ENCODE peak calls at places on chromosomes 12 and 14, in four cellular contexts. W, A, X and E are unnamed samples.

GRCh38 chr12:107131832-107132616 is 38.7 kb upstream of the CRY1 start:
- DNase-seq in W (no peak), A (peak), X (peak), E (peak)

GRCh38 chr12:89451876-89452275 is 72.7 kb downstream of the GALNT4 start:
- DNase-seq in W (no peak), A (no peak), X (peak), E (no peak)

GRCh38 chr12:113259499-113259953 is 38.3 kb downstream of the TPCN1 start:
- DNase-seq in W (no peak), A (no peak), X (no peak), E (no peak)

GRCh38 chr14:63896278-63896720 is 43.5 kb downstream of the SYNE2 start:
- DNase-seq in W (no peak), A (no peak), X (peak), E (peak)

GRCh38 chr14:35878272-35879140 is 52.4 kb downstream of the BRMS1L start:
- DNase-seq in W (no peak), A (peak), X (peak), E (peak)

GRCh38 chr12:57936513-57936883 is 4.9 kb upstream of the ATP23 start:
- DNase-seq in W (no peak), A (no peak), X (no peak), E (no peak)

GRCh38 chr12:51897181-51897580 is 9.3 kb downstream of the ANKRD33 start:
- DNase-seq in W (no peak), A (no peak), X (no peak), E (no peak)

GRCh38 chr12:89856431-89856830 is 147.8 kb upstream of the ATP2B1 start:
- DNase-seq in W (peak), A (peak), X (peak), E (no peak)

GRCh38 chr12:76018111-76018510 is 13.5 kb downstream of the PHLDA1 start:
- DNase-seq in W (no peak), A (no peak), X (peak), E (peak)

GRCh38 chr12:110948041-110948440 is 27.7 kb upstream of the MYL2 start:
- DNase-seq in W (no peak), A (no peak), X (no peak), E (no peak)

GRCh38 chr14:56813143-56813551 is 2.9 kb upstream of the OTX2 start:
- DNase-seq in W (no peak), A (no peak), X (no peak), E (no peak)

DNA sequence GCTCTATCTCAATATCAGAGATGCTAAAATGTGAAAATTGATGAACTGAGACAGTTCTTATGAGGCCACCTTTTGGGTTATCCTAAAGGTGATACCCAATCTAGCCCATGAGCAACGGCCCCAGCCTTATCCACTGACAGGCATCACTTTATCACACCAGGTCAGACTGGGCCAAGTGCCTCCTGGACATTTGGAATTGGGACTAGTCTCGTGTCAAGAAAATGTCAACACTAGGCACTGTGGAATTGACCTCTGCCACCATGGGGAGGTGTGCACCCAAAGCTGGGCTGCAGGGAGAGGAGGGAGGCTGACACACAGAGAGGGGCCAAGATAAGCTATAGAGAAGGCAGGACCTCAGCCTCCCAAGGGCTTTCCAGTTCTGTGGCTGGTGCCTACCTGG is 78.5 kb upstream of the ZFP36L1 start:
- DNase-seq in W (no peak), A (no peak), X (no peak), E (no peak)
- TF ChIP-seq ELK1 in W (no peak), A (no peak), X (no peak), E (no peak)

GRCh38 chr12:102769323-102769916 is 147.6 kb downstream of the PAH start:
- DNase-seq in W (peak), A (peak), X (peak), E (peak)
- TF ChIP-seq ELK1 in W (no peak), A (no peak), X (no peak), E (no peak)

GRCh38 chr12:84911331-84912190 is 1.0 kb downstream of the SLC6A15 start:
- DNase-seq in W (no peak), A (no peak), X (peak), E (peak)
- TF ChIP-seq ELK1 in W (no peak), A (no peak), X (no peak), E (no peak)

GRCh38 chr12:121802843-121803698 is 738 bp upstream of the SETD1B start:
- DNase-seq in W (peak), A (peak), X (peak), E (peak)

GRCh38 chr12:121802485-121802842 is 1.3 kb upstream of the SETD1B start:
- DNase-seq in W (no peak), A (no peak), X (no peak), E (no peak)

GRCh38 chr12:121800694-121801600 is 2.9 kb upstream of the SETD1B start:
- DNase-seq in W (no peak), A (peak), X (peak), E (no peak)

GRCh38 chr12:121799842-121800693 is 3.7 kb upstream of the SETD1B start:
- DNase-seq in W (no peak), A (peak), X (peak), E (peak)

DNA sequence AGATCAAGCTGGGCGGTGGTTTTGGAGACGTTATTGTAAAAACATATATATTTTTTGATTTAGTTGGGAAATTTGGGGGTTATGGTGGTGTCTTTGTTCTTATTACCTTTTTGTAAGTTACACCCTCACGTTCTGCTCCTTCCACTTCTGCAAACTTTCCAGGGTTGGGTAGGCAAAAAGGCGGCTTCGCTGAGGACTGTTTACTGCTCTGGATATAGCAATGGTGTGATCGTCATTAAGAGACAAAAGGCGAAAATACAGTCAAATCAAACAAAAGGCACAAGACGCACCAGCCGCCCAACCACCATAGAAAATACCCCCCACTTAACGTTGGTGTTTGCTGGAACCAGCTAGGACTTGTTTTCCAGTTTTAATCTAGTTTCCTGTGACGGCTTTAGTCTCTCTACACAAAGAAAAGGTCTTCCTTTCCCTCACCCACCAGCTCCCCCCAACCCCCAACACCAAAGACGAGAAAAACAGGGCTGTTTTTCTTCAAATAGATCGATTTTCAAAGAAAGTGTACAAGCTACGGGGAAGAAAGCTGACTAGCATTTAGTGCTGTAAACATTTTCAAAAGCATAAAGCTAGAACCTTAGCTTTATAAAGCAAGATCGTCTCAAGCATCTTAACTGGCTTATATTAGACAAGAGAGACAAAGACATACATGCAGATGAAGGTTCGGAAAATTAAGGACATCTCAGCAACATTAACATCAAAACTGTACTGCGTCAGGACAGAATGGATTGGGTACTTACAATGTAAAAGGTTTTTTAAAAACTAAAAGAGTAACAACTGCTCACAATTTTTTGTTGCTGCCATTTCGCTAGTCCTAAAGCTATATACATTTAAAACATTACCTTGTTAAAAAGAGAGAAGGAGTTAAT is 2.0 kb upstream of the SETD1B start:
- DNase-seq in W (no peak), A (peak), X (peak), E (no peak)
- TF ChIP-seq ELK1 in W (no peak), A (no peak), X (no peak), E (no peak)

GRCh38 chr14:96056509-96057422 is 17.6 kb downstream of the C14orf132 start:
- DNase-seq in W (no peak), A (no peak), X (no peak), E (no peak)

GRCh38 chr14:96053600-96054381 is 14.6 kb downstream of the C14orf132 start:
- DNase-seq in W (no peak), A (no peak), X (peak), E (no peak)

GRCh38 chr14:96055753-96056508 is 16.8 kb downstream of the C14orf132 start:
- DNase-seq in W (no peak), A (no peak), X (no peak), E (no peak)

GRCh38 chr14:96054661-96055060 is 15.5 kb downstream of the C14orf132 start:
- DNase-seq in W (no peak), A (no peak), X (no peak), E (no peak)

DNA sequence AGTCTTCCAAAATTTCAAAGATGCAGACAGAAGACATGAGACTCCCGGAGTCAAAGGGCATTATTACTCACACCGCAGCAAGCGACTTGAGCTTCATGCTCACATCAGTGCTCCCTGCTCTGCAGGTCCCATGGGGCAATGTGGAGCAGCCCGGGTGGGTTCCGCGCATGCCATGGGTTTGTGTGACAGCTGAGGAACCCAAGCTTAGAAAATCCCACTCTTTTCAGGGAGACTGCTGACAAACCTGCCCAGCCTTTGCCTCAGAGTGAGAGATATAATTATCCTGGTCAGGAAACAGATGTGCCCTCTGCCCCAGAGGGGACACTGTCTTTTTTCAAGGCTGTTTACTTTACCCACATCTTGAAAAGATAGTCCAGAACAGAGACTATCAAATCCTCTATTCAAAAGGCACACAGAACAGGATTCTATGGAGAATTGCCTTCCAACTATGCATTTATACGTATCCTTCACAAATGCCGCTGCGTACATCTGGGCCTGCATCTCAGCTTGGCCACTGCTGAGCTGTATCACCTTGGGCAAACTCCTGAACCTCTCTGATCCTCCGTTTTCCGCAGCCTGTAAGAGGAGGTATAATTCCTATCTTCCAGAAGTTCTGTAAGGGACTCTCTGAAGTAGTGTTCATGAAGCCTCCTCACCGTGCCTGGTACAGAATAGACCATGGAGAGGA is 16.0 kb downstream of the C14orf132 start:
- DNase-seq in W (no peak), A (no peak), X (peak), E (no peak)
- TF ChIP-seq ELK1 in W (no peak), A (no peak), X (no peak), E (no peak)

DNA sequence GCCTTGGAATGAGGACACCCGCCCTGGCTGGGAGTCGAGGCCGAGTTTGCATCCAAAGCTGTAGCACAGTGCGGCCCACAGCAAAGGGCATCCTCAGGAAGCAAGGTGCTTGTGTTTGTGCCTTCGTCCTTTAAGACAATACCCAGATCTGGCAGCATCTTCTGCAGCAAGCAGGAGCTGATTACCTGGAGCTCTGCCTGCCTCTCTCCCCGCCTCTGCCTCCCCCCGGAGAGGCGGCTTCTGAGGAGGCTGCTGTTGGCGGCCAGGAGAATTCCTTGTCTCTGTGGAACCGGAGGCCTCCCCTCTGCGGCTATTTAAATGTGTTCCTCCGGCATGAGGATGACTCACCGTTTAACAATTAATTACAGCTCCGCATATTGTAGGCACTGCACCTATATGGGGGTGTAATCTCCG is 145.3 kb downstream of the CACNA1C start:
- DNase-seq in W (no peak), A (no peak), X (peak), E (no peak)
- TF ChIP-seq ELK1 in W (no peak), A (no peak), X (no peak), E (no peak)

GRCh38 chr14:105076296-105076804 is 11.1 kb upstream of the GPR132 start:
- DNase-seq in W (no peak), A (no peak), X (no peak), E (no peak)

GRCh38 chr14:105075364-105076295 is 10.4 kb upstream of the GPR132 start:
- DNase-seq in W (no peak), A (peak), X (peak), E (no peak)

GRCh38 chr14:105072892-105073719 is 7.9 kb upstream of the GPR132 start:
- DNase-seq in W (no peak), A (no peak), X (no peak), E (no peak)

GRCh38 chr14:105073720-105074600 is 8.7 kb upstream of the GPR132 start:
- DNase-seq in W (no peak), A (no peak), X (no peak), E (no peak)

DNA sequence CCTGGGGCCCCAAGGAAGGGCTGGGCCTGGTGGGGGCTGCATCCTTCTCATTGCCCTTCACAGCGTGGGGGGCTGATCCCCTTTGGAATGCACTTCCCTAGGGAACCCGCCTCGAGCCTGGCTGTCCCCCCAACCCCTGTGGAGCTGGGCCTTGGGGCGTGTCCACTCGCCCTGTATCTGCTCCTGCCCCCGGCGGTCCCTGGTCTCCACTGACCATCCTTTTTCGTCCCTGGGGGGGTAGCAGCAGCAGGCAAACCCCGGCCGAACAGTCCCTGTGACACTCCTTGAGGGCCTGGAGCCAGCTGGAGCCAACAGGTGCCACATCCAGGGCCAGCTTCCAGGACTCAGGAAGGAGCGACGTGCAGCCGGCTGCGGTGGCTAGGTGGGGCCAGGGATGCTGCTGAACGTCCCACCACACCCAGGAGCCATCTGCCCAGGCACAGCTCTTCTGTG is 9.4 kb upstream of the GPR132 start:
- DNase-seq in W (no peak), A (no peak), X (no peak), E (no peak)
- TF ChIP-seq ELK1 in W (no peak), A (no peak), X (no peak), E (no peak)

DNA sequence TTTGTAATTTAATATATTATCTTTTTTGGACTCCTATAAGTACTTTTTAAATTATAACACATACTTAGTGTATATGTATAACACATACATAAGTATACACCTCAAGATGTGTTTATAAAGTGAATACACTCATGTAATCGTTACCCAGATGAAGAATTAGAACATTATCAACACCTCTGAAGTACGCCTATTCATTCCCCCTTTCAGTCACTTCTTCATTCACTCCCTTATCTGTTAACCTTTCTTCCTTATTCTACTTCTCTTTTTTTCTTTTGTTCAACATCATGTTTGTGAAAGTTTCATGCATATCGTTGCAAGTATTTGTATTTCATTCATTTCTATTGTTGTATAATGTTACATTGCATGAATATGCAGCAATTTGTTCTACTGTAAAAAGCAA is 98.5 kb downstream of the ARID2 start:
- DNase-seq in W (no peak), A (no peak), X (no peak), E (no peak)
- TF ChIP-seq ELK1 in W (no peak), A (no peak), X (no peak), E (no peak)

GRCh38 chr12:131905081-131905639 is 10.7 kb downstream of the ULK1 start:
- DNase-seq in W (no peak), A (no peak), X (no peak), E (no peak)

GRCh38 chr12:131904346-131904745 is 9.9 kb downstream of the ULK1 start:
- DNase-seq in W (no peak), A (no peak), X (no peak), E (no peak)

GRCh38 chr12:131907379-131908081 is 13.1 kb downstream of the ULK1 start:
- DNase-seq in W (no peak), A (no peak), X (no peak), E (no peak)

GRCh38 chr12:131903270-131904255 is 9.1 kb downstream of the ULK1 start:
- DNase-seq in W (no peak), A (no peak), X (no peak), E (no peak)

GRCh38 chr12:131905640-131906091 is 11.2 kb downstream of the ULK1 start:
- DNase-seq in W (no peak), A (no peak), X (no peak), E (no peak)
- TF ChIP-seq ELK1 in W (no peak), A (no peak), X (no peak), E (no peak)